ENCODE peak calls at places on chromosome 11, in nine cellular contexts. One of them, this sample, is unnamed.

GRCh38 chr11:73184953-73185671 is 33.0 kb upstream of the P2RY2 start:
- DNase-seq in GM12878: no peak
- DNase-seq in epithelial cell of esophagus: peak
- DNase-seq in cardiac fibroblast: peak
- DNase-seq in heart right ventricle: peak
- DNase-seq in colonic mucosa: peak
- DNase-seq in fibroblast of mammary gland: peak
- DNase-seq in sigmoid colon: peak
- DNase-seq in upper lobe of right lung: peak
- DNase-seq in this sample: peak

GRCh38 chr11:3808846-3809623 is 675 bp downstream of the PGAP2 start:
- DNase-seq in heart right ventricle: no peak
- DNase-seq in cardiac fibroblast: peak
- DNase-seq in colonic mucosa: peak
- DNase-seq in fibroblast of mammary gland: peak
- DNase-seq in sigmoid colon: no peak
- DNase-seq in epithelial cell of esophagus: peak
- DNase-seq in GM12878: peak
- DNase-seq in upper lobe of right lung: no peak
- DNase-seq in this sample: peak

GRCh38 chr11:27395556-27396258 is 32.7 kb upstream of the CCDC34 start:
- DNase-seq in upper lobe of right lung: no peak
- DNase-seq in GM12878: no peak
- DNase-seq in cardiac fibroblast: peak
- DNase-seq in epithelial cell of esophagus: peak
- DNase-seq in colonic mucosa: peak
- DNase-seq in heart right ventricle: no peak
- DNase-seq in sigmoid colon: no peak
- DNase-seq in fibroblast of mammary gland: no peak
- DNase-seq in this sample: no peak

GRCh38 chr11:58775066-58775708 is 43.4 kb upstream of the GLYAT start:
- DNase-seq in fibroblast of mammary gland: no peak
- DNase-seq in GM12878: no peak
- DNase-seq in sigmoid colon: no peak
- DNase-seq in epithelial cell of esophagus: no peak
- DNase-seq in heart right ventricle: no peak
- DNase-seq in colonic mucosa: no peak
- DNase-seq in upper lobe of right lung: no peak
- DNase-seq in cardiac fibroblast: no peak
- DNase-seq in this sample: no peak

GRCh38 chr11:12961615-12962014 is 47.5 kb upstream of the RASSF10 start:
- DNase-seq in GM12878: no peak
- DNase-seq in upper lobe of right lung: no peak
- DNase-seq in epithelial cell of esophagus: no peak
- DNase-seq in cardiac fibroblast: peak
- DNase-seq in heart right ventricle: no peak
- DNase-seq in sigmoid colon: no peak
- DNase-seq in fibroblast of mammary gland: peak
- DNase-seq in colonic mucosa: no peak
- DNase-seq in this sample: no peak

GRCh38 chr11:82539669-82540068 is 194.0 kb downstream of the FAM181B start:
- DNase-seq in cardiac fibroblast: no peak
- DNase-seq in colonic mucosa: no peak
- DNase-seq in fibroblast of mammary gland: no peak
- DNase-seq in sigmoid colon: no peak
- DNase-seq in epithelial cell of esophagus: no peak
- DNase-seq in GM12878: no peak
- DNase-seq in heart right ventricle: no peak
- DNase-seq in upper lobe of right lung: no peak
- DNase-seq in this sample: no peak

GRCh38 chr11:126133902-126134301 is 71.2 kb upstream of the CDON start:
- DNase-seq in fibroblast of mammary gland: no peak
- DNase-seq in sigmoid colon: peak
- DNase-seq in upper lobe of right lung: no peak
- DNase-seq in heart right ventricle: no peak
- DNase-seq in GM12878: no peak
- DNase-seq in epithelial cell of esophagus: no peak
- DNase-seq in colonic mucosa: no peak
- DNase-seq in cardiac fibroblast: no peak
- DNase-seq in this sample: no peak

GRCh38 chr11:128341280-128341679 is 246.1 kb downstream of the ETS1 start:
- DNase-seq in cardiac fibroblast: peak
- DNase-seq in heart right ventricle: peak
- DNase-seq in epithelial cell of esophagus: peak
- DNase-seq in colonic mucosa: no peak
- DNase-seq in upper lobe of right lung: no peak
- DNase-seq in fibroblast of mammary gland: peak
- DNase-seq in GM12878: no peak
- DNase-seq in sigmoid colon: no peak
- DNase-seq in this sample: no peak

GRCh38 chr11:131845255-131845654 is 474.8 kb downstream of the NTM start:
- DNase-seq in upper lobe of right lung: no peak
- DNase-seq in sigmoid colon: no peak
- DNase-seq in fibroblast of mammary gland: no peak
- DNase-seq in heart right ventricle: no peak
- DNase-seq in epithelial cell of esophagus: no peak
- DNase-seq in GM12878: no peak
- DNase-seq in colonic mucosa: no peak
- DNase-seq in cardiac fibroblast: no peak
- DNase-seq in this sample: no peak

GRCh38 chr11:126443120-126443519 is 87.6 kb downstream of the ST3GAL4 start:
- DNase-seq in colonic mucosa: no peak
- DNase-seq in GM12878: no peak
- DNase-seq in epithelial cell of esophagus: no peak
- DNase-seq in sigmoid colon: no peak
- DNase-seq in fibroblast of mammary gland: no peak
- DNase-seq in heart right ventricle: no peak
- DNase-seq in upper lobe of right lung: no peak
- DNase-seq in cardiac fibroblast: no peak
- DNase-seq in this sample: no peak

GRCh38 chr11:40683010-40683409 is 776.4 kb downstream of the LRRC4C start:
- DNase-seq in colonic mucosa: no peak
- DNase-seq in GM12878: no peak
- DNase-seq in epithelial cell of esophagus: no peak
- DNase-seq in heart right ventricle: no peak
- DNase-seq in upper lobe of right lung: no peak
- DNase-seq in cardiac fibroblast: no peak
- DNase-seq in fibroblast of mammary gland: no peak
- DNase-seq in sigmoid colon: no peak
- DNase-seq in this sample: no peak

GRCh38 chr11:47979378-47980092 is 824 bp upstream of the PTPRJ start:
- DNase-seq in sigmoid colon: no peak
- DNase-seq in GM12878: no peak
- DNase-seq in heart right ventricle: no peak
- DNase-seq in epithelial cell of esophagus: no peak
- DNase-seq in cardiac fibroblast: no peak
- DNase-seq in fibroblast of mammary gland: no peak
- DNase-seq in upper lobe of right lung: no peak
- DNase-seq in colonic mucosa: no peak
- DNase-seq in this sample: no peak
- TF ChIP-seq CTCF in sigmoid colon: no peak
- TF ChIP-seq CTCF in GM12878: no peak
- TF ChIP-seq CTCF in heart right ventricle: no peak
- TF ChIP-seq CTCF in epithelial cell of esophagus: no peak
- TF ChIP-seq CTCF in cardiac fibroblast: no peak
- TF ChIP-seq CTCF in fibroblast of mammary gland: no peak
- TF ChIP-seq CTCF in upper lobe of right lung: no peak
- TF ChIP-seq CTCF in colonic mucosa: no peak
- TF ChIP-seq CTCF in this sample: no peak

GRCh38 chr11:61830318-61831105 is 2.4 kb downstream of the FADS2 start:
- DNase-seq in epithelial cell of esophagus: no peak
- DNase-seq in fibroblast of mammary gland: no peak
- DNase-seq in sigmoid colon: no peak
- DNase-seq in heart right ventricle: no peak
- DNase-seq in cardiac fibroblast: peak
- DNase-seq in colonic mucosa: no peak
- DNase-seq in GM12878: no peak
- DNase-seq in upper lobe of right lung: no peak
- DNase-seq in this sample: no peak
- H3K4me3 ChIP-seq in epithelial cell of esophagus: no peak
- H3K4me3 ChIP-seq in fibroblast of mammary gland: peak
- H3K4me3 ChIP-seq in sigmoid colon: no peak
- H3K4me3 ChIP-seq in heart right ventricle: no peak
- H3K4me3 ChIP-seq in cardiac fibroblast: peak
- H3K4me3 ChIP-seq in colonic mucosa: no peak
- H3K4me3 ChIP-seq in GM12878: peak
- H3K4me3 ChIP-seq in upper lobe of right lung: peak
- H3K4me3 ChIP-seq in this sample: peak

DNA sequence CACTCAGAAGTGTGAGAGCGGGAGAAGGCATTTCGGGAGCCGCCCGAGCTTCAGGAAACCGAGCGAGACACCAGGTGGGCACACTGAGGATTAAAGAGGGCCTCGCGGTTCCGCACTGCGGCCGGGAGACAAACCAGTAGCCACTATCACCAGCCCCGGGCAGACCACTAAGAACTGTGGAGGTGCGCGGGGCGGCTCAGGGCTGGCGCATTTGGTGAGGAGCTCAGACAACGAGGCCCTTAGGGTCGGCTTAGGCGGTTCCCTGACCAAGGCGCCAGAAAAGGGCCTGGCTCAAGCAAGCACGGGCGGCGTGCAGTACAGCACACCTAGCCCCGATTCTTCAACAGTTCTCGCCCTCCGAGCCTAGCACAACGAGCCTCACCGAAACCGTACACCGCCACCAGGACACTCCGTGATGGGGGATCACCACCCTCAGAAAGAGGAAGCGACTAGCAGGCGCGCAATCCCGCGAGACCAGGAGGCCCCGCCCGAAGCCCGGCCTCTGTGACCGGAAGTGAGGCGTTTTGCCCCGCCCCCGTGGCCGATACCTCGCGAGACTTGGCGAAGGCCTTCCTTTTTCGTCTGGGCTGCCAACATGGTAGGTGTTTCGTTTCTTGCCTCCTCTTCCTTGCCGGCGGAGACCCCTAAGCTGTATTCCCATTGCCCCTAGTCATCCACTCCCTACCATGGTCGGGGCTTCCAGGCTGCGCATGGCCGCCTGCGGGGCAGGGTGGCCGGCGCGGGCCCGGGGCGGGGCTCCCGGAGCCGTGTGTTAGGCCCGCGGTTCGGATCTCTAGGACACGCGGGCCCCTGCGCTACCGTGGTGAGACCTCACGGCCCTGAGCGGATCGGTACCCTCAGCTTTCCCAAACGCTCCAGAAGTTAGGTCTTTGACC is at the start of the genes RPL27A and TRIM66:
- DNase-seq in heart right ventricle: peak
- DNase-seq in epithelial cell of esophagus: peak
- DNase-seq in upper lobe of right lung: peak
- DNase-seq in colonic mucosa: peak
- DNase-seq in fibroblast of mammary gland: peak
- DNase-seq in sigmoid colon: peak
- DNase-seq in cardiac fibroblast: peak
- DNase-seq in GM12878: peak
- DNase-seq in this sample: peak
- TF ChIP-seq CTCF in heart right ventricle: no peak
- TF ChIP-seq CTCF in epithelial cell of esophagus: peak
- TF ChIP-seq CTCF in upper lobe of right lung: no peak
- TF ChIP-seq CTCF in colonic mucosa: no peak
- TF ChIP-seq CTCF in fibroblast of mammary gland: no peak
- TF ChIP-seq CTCF in sigmoid colon: no peak
- TF ChIP-seq CTCF in cardiac fibroblast: peak
- TF ChIP-seq CTCF in GM12878: no peak
- TF ChIP-seq CTCF in this sample: no peak

GRCh38 chr11:65646921-65647701 is 9.2 kb downstream of the SIPA1 start:
- DNase-seq in sigmoid colon: no peak
- DNase-seq in heart right ventricle: no peak
- DNase-seq in colonic mucosa: peak
- DNase-seq in upper lobe of right lung: peak
- DNase-seq in GM12878: no peak
- DNase-seq in fibroblast of mammary gland: peak
- DNase-seq in epithelial cell of esophagus: peak
- DNase-seq in cardiac fibroblast: peak
- DNase-seq in this sample: no peak

GRCh38 chr11:65644837-65645236 is 6.9 kb downstream of the SIPA1 start:
- DNase-seq in heart right ventricle: no peak
- DNase-seq in colonic mucosa: no peak
- DNase-seq in fibroblast of mammary gland: no peak
- DNase-seq in cardiac fibroblast: no peak
- DNase-seq in epithelial cell of esophagus: no peak
- DNase-seq in sigmoid colon: no peak
- DNase-seq in upper lobe of right lung: no peak
- DNase-seq in GM12878: no peak
- DNase-seq in this sample: no peak

GRCh38 chr11:65645710-65646109 is 7.8 kb downstream of the SIPA1 start:
- DNase-seq in epithelial cell of esophagus: no peak
- DNase-seq in fibroblast of mammary gland: peak
- DNase-seq in cardiac fibroblast: peak
- DNase-seq in GM12878: no peak
- DNase-seq in sigmoid colon: no peak
- DNase-seq in upper lobe of right lung: peak
- DNase-seq in colonic mucosa: no peak
- DNase-seq in heart right ventricle: no peak
- DNase-seq in this sample: peak

GRCh38 chr11:65643971-65644370 is 6.1 kb downstream of the SIPA1 start:
- DNase-seq in fibroblast of mammary gland: no peak
- DNase-seq in cardiac fibroblast: no peak
- DNase-seq in GM12878: no peak
- DNase-seq in upper lobe of right lung: no peak
- DNase-seq in heart right ventricle: no peak
- DNase-seq in colonic mucosa: no peak
- DNase-seq in epithelial cell of esophagus: peak
- DNase-seq in sigmoid colon: no peak
- DNase-seq in this sample: no peak

DNA sequence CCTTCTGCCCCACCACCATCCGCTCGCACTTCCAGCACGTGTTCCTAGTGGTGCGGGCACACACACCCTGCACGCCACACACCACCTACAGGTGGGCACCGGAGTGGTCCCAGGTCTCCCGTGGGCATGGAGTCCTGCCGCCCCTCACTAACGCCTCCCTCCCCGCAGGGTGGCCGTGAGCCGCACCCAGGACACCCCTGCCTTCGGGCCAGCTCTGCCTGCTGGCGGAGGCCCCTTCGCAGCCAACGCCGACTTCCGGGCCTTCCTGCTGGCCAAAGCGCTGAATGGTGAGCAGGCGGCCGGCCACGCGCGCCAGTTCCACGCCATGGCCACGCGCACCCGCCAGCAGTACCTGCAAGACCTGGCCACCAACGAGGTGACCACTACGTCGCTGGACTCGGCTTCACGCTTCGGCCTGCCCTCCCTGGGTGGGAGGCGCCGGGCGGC is 8.4 kb downstream of the SIPA1 start:
- DNase-seq in fibroblast of mammary gland: no peak
- DNase-seq in cardiac fibroblast: no peak
- DNase-seq in colonic mucosa: no peak
- DNase-seq in heart right ventricle: no peak
- DNase-seq in GM12878: no peak
- DNase-seq in epithelial cell of esophagus: no peak
- DNase-seq in upper lobe of right lung: peak
- DNase-seq in sigmoid colon: no peak
- DNase-seq in this sample: no peak
- H3K4me3 ChIP-seq in fibroblast of mammary gland: no peak
- H3K4me3 ChIP-seq in cardiac fibroblast: no peak
- H3K4me3 ChIP-seq in colonic mucosa: no peak
- H3K4me3 ChIP-seq in heart right ventricle: no peak
- H3K4me3 ChIP-seq in GM12878: no peak
- H3K4me3 ChIP-seq in epithelial cell of esophagus: no peak
- H3K4me3 ChIP-seq in upper lobe of right lung: no peak
- H3K4me3 ChIP-seq in sigmoid colon: no peak
- H3K4me3 ChIP-seq in this sample: no peak